ENCODE peak calls at places on chromosomes 4 and X, in six cellular contexts. One of them, this sample, is unnamed.

GRCh38 chr4:166980419-166980818 is 253.9 kb downstream of the SPOCK3 start:
- DNase-seq in foreskin fibroblast: no peak
- DNase-seq in A673: no peak
- DNase-seq in immature natural killer cell: no peak
- DNase-seq in GM20000: no peak
- DNase-seq in ecto neural progenitor cell: no peak
- DNase-seq in this sample: no peak

GRCh38 chr4:69568787-69569186 is 70.7 kb downstream of the UGT2A2 start:
- DNase-seq in ecto neural progenitor cell: no peak
- DNase-seq in foreskin fibroblast: no peak
- DNase-seq in GM20000: no peak
- DNase-seq in immature natural killer cell: no peak
- DNase-seq in A673: no peak
- DNase-seq in this sample: no peak

GRCh38 chr4:13386405-13387107 is 97.6 kb downstream of the RAB28 start:
- DNase-seq in immature natural killer cell: no peak
- DNase-seq in GM20000: no peak
- DNase-seq in ecto neural progenitor cell: no peak
- DNase-seq in foreskin fibroblast: no peak
- DNase-seq in A673: no peak
- DNase-seq in this sample: peak

GRCh38 chrX:119549327-119550016 is 15.7 kb downstream of the STEEP1 start:
- DNase-seq in ecto neural progenitor cell: no peak
- DNase-seq in A673: no peak
- DNase-seq in immature natural killer cell: no peak
- DNase-seq in GM20000: no peak
- DNase-seq in foreskin fibroblast: no peak
- DNase-seq in this sample: no peak

GRCh38 chr4:11805837-11806236 is 377.1 kb upstream of the HS3ST1 start:
- DNase-seq in ecto neural progenitor cell: no peak
- DNase-seq in immature natural killer cell: no peak
- DNase-seq in foreskin fibroblast: no peak
- DNase-seq in GM20000: peak
- DNase-seq in A673: peak
- DNase-seq in this sample: peak

GRCh38 chr4:38565271-38566199 is 98.5 kb upstream of the KLF3 start:
- DNase-seq in immature natural killer cell: no peak
- DNase-seq in ecto neural progenitor cell: no peak
- DNase-seq in foreskin fibroblast: peak
- DNase-seq in GM20000: no peak
- DNase-seq in A673: no peak
- DNase-seq in this sample: no peak

GRCh38 chr4:128228778-128229457 is 58.7 kb downstream of the PGRMC2 start:
- DNase-seq in foreskin fibroblast: no peak
- DNase-seq in GM20000: no peak
- DNase-seq in A673: peak
- DNase-seq in immature natural killer cell: no peak
- DNase-seq in ecto neural progenitor cell: no peak
- DNase-seq in this sample: no peak

GRCh38 chrX:106404512-106404911 is 207.3 kb upstream of the RADX start:
- DNase-seq in immature natural killer cell: no peak
- DNase-seq in ecto neural progenitor cell: no peak
- DNase-seq in A673: no peak
- DNase-seq in GM20000: no peak
- DNase-seq in foreskin fibroblast: no peak
- DNase-seq in this sample: peak

GRCh38 chr4:113646456-113646809 is 115.1 kb downstream of the CAMK2D start:
- DNase-seq in GM20000: no peak
- DNase-seq in ecto neural progenitor cell: peak
- DNase-seq in A673: peak
- DNase-seq in foreskin fibroblast: peak
- DNase-seq in immature natural killer cell: no peak
- DNase-seq in this sample: no peak

GRCh38 chr4:149987330-149987751 is 90.9 kb upstream of the DCLK2 start:
- DNase-seq in GM20000: no peak
- DNase-seq in immature natural killer cell: no peak
- DNase-seq in ecto neural progenitor cell: no peak
- DNase-seq in A673: peak
- DNase-seq in foreskin fibroblast: no peak
- DNase-seq in this sample: no peak

GRCh38 chrX:134542485-134542884 is 82.5 kb downstream of the HPRT1 start:
- DNase-seq in A673: peak
- DNase-seq in foreskin fibroblast: no peak
- DNase-seq in immature natural killer cell: no peak
- DNase-seq in GM20000: no peak
- DNase-seq in ecto neural progenitor cell: no peak
- DNase-seq in this sample: no peak

GRCh38 chrX:24760601-24761000 is 66.9 kb downstream of the POLA1 start:
- DNase-seq in foreskin fibroblast: peak
- DNase-seq in immature natural killer cell: no peak
- DNase-seq in ecto neural progenitor cell: no peak
- DNase-seq in GM20000: no peak
- DNase-seq in A673: peak
- DNase-seq in this sample: no peak

GRCh38 chr4:19883841-19884240 is 367.9 kb upstream of the SLIT2 start:
- DNase-seq in ecto neural progenitor cell: no peak
- DNase-seq in A673: no peak
- DNase-seq in immature natural killer cell: no peak
- DNase-seq in GM20000: no peak
- DNase-seq in foreskin fibroblast: peak
- DNase-seq in this sample: no peak

GRCh38 chrX:12970691-12971202 is 4.2 kb upstream of the TMSB4X start:
- DNase-seq in A673: peak
- DNase-seq in GM20000: no peak
- DNase-seq in immature natural killer cell: peak
- DNase-seq in ecto neural progenitor cell: no peak
- DNase-seq in foreskin fibroblast: peak
- DNase-seq in this sample: no peak

GRCh38 chr4:111945014-111945413 is 200.2 kb upstream of the FAM241A start:
- DNase-seq in immature natural killer cell: no peak
- DNase-seq in A673: no peak
- DNase-seq in ecto neural progenitor cell: no peak
- DNase-seq in GM20000: no peak
- DNase-seq in foreskin fibroblast: no peak
- DNase-seq in this sample: no peak

GRCh38 chrX:619812-620493 is 10.6 kb upstream of the SHOX start:
- DNase-seq in A673: no peak
- DNase-seq in GM20000: peak
- DNase-seq in ecto neural progenitor cell: no peak
- DNase-seq in foreskin fibroblast: no peak
- DNase-seq in immature natural killer cell: no peak
- DNase-seq in this sample: no peak

GRCh38 chr4:8261851-8262535 is 7.6 kb upstream of the HTRA3 start:
- DNase-seq in foreskin fibroblast: no peak
- DNase-seq in GM20000: no peak
- DNase-seq in A673: no peak
- DNase-seq in ecto neural progenitor cell: no peak
- DNase-seq in immature natural killer cell: peak
- DNase-seq in this sample: no peak

GRCh38 chrX:129768586-129769466 is 10.9 kb upstream of the SASH3 start:
- DNase-seq in GM20000: no peak
- DNase-seq in foreskin fibroblast: no peak
- DNase-seq in immature natural killer cell: no peak
- DNase-seq in ecto neural progenitor cell: no peak
- DNase-seq in A673: no peak
- DNase-seq in this sample: peak

GRCh38 chr4:69025191-69025998 is 70.9 kb upstream of the UGT2B7 start:
- DNase-seq in foreskin fibroblast: no peak
- DNase-seq in A673: peak
- DNase-seq in ecto neural progenitor cell: peak
- DNase-seq in GM20000: no peak
- DNase-seq in immature natural killer cell: no peak
- DNase-seq in this sample: peak

GRCh38 chr4:138494931-138495330 is 252.8 kb upstream of the SLC7A11 start:
- DNase-seq in GM20000: no peak
- DNase-seq in foreskin fibroblast: no peak
- DNase-seq in ecto neural progenitor cell: peak
- DNase-seq in A673: peak
- DNase-seq in immature natural killer cell: no peak
- DNase-seq in this sample: peak

GRCh38 chr4:182853731-182854130 is 63.5 kb downstream of the DCTD start:
- DNase-seq in GM20000: no peak
- DNase-seq in immature natural killer cell: no peak
- DNase-seq in foreskin fibroblast: no peak
- DNase-seq in A673: no peak
- DNase-seq in ecto neural progenitor cell: no peak
- DNase-seq in this sample: no peak

GRCh38 chrX:30893206-30893605 is 4.2 kb upstream of the TAB3 start:
- DNase-seq in ecto neural progenitor cell: no peak
- DNase-seq in foreskin fibroblast: no peak
- DNase-seq in A673: no peak
- DNase-seq in immature natural killer cell: no peak
- DNase-seq in GM20000: no peak
- DNase-seq in this sample: no peak

GRCh38 chr4:184250795-184251679 is 33.4 kb upstream of the ENPP6 start:
- DNase-seq in immature natural killer cell: peak
- DNase-seq in foreskin fibroblast: peak
- DNase-seq in A673: peak
- DNase-seq in ecto neural progenitor cell: no peak
- DNase-seq in GM20000: peak
- DNase-seq in this sample: peak

GRCh38 chrX:43573441-43574015 is 82.6 kb upstream of the MAOA start:
- DNase-seq in immature natural killer cell: no peak
- DNase-seq in foreskin fibroblast: no peak
- DNase-seq in ecto neural progenitor cell: no peak
- DNase-seq in A673: no peak
- DNase-seq in GM20000: no peak
- DNase-seq in this sample: no peak

GRCh38 chr4:151604238-151604637 is 156.6 kb downstream of the GATB start:
- DNase-seq in ecto neural progenitor cell: no peak
- DNase-seq in foreskin fibroblast: peak
- DNase-seq in immature natural killer cell: no peak
- DNase-seq in GM20000: peak
- DNase-seq in A673: peak
- DNase-seq in this sample: peak

GRCh38 chr4:183409956-183410355 is 34.5 kb upstream of the CDKN2AIP start:
- DNase-seq in GM20000: no peak
- DNase-seq in A673: no peak
- DNase-seq in ecto neural progenitor cell: no peak
- DNase-seq in foreskin fibroblast: no peak
- DNase-seq in immature natural killer cell: no peak
- DNase-seq in this sample: no peak

GRCh38 chrX:155216179-155216939 is at the start of gene VBP1:
- DNase-seq in immature natural killer cell: peak
- DNase-seq in A673: peak
- DNase-seq in foreskin fibroblast: peak
- DNase-seq in ecto neural progenitor cell: peak
- DNase-seq in GM20000: peak
- DNase-seq in this sample: peak

GRCh38 chr4:55010550-55010949 is 114.8 kb downstream of the KDR start:
- DNase-seq in A673: no peak
- DNase-seq in ecto neural progenitor cell: no peak
- DNase-seq in foreskin fibroblast: no peak
- DNase-seq in GM20000: no peak
- DNase-seq in immature natural killer cell: no peak
- DNase-seq in this sample: no peak

GRCh38 chr4:108398326-108398725 is 222.1 kb upstream of the RPL34 start:
- DNase-seq in ecto neural progenitor cell: no peak
- DNase-seq in immature natural killer cell: no peak
- DNase-seq in GM20000: no peak
- DNase-seq in foreskin fibroblast: no peak
- DNase-seq in A673: no peak
- DNase-seq in this sample: no peak

GRCh38 chr4:17613761-17614415 is 553 bp upstream of the MED28 start:
- DNase-seq in A673: peak
- DNase-seq in ecto neural progenitor cell: no peak
- DNase-seq in GM20000: no peak
- DNase-seq in immature natural killer cell: no peak
- DNase-seq in foreskin fibroblast: peak
- DNase-seq in this sample: no peak

GRCh38 chrX:11532291-11533075 is 133.2 kb downstream of the ARHGAP6 start:
- DNase-seq in GM20000: no peak
- DNase-seq in A673: no peak
- DNase-seq in foreskin fibroblast: no peak
- DNase-seq in immature natural killer cell: no peak
- DNase-seq in ecto neural progenitor cell: no peak
- DNase-seq in this sample: no peak

GRCh38 chrX:133542476-133542875 is 127.2 kb upstream of the GPC4 start:
- DNase-seq in immature natural killer cell: no peak
- DNase-seq in A673: no peak
- DNase-seq in GM20000: no peak
- DNase-seq in ecto neural progenitor cell: no peak
- DNase-seq in foreskin fibroblast: no peak
- DNase-seq in this sample: peak

GRCh38 chr4:89838005-89838404 is 1.0 kb upstream of the SNCA start:
- DNase-seq in GM20000: no peak
- DNase-seq in immature natural killer cell: no peak
- DNase-seq in foreskin fibroblast: no peak
- DNase-seq in A673: peak
- DNase-seq in ecto neural progenitor cell: peak
- DNase-seq in this sample: no peak

GRCh38 chr4:7134737-7135388 is 57.5 kb upstream of the SORCS2 start:
- DNase-seq in immature natural killer cell: no peak
- DNase-seq in foreskin fibroblast: peak
- DNase-seq in GM20000: no peak
- DNase-seq in ecto neural progenitor cell: no peak
- DNase-seq in A673: peak
- DNase-seq in this sample: no peak

GRCh38 chrX:51614353-51614752 is 4.4 kb downstream of the CENPVL3 start:
- DNase-seq in GM20000: peak
- DNase-seq in immature natural killer cell: no peak
- DNase-seq in A673: peak
- DNase-seq in foreskin fibroblast: peak
- DNase-seq in ecto neural progenitor cell: no peak
- DNase-seq in this sample: peak